ENCODE peak calls at places on chromosomes 1 and 21, in four cellular contexts. One of them, this sample, is unnamed.

GRCh38 chr1:229354226-229354625 is 11.4 kb upstream of the CCSAP start:
- DNase-seq in K562: no peak
- DNase-seq in GM12878: no peak
- DNase-seq in HepG2: no peak
- DNase-seq in this sample: no peak

GRCh38 chr1:244022301-244022700 is 28.8 kb upstream of the ZBTB18 start:
- DNase-seq in HepG2: no peak
- DNase-seq in K562: no peak
- DNase-seq in GM12878: no peak
- DNase-seq in this sample: no peak

GRCh38 chr1:109814223-109814622 is 50.5 kb upstream of the EPS8L3 start:
- DNase-seq in GM12878: no peak
- DNase-seq in HepG2: no peak
- DNase-seq in K562: no peak
- DNase-seq in this sample: no peak

GRCh38 chr21:45865106-45865835 is 116.3 kb upstream of the COL6A1 start:
- DNase-seq in HepG2: no peak
- DNase-seq in K562: no peak
- DNase-seq in GM12878: no peak
- DNase-seq in this sample: no peak

GRCh38 chr21:36962098-36962780 is 4.2 kb downstream of the HLCS start:
- DNase-seq in GM12878: no peak
- DNase-seq in K562: peak
- DNase-seq in HepG2: no peak
- DNase-seq in this sample: peak

GRCh38 chr21:43854773-43855633 is 10.0 kb upstream of the AGPAT3 start:
- DNase-seq in HepG2: no peak
- DNase-seq in GM12878: peak
- DNase-seq in K562: peak
- DNase-seq in this sample: no peak

GRCh38 chr1:55943721-55944435 is 635.5 kb downstream of the PLPP3 start:
- DNase-seq in GM12878: no peak
- DNase-seq in K562: no peak
- DNase-seq in HepG2: no peak
- DNase-seq in this sample: no peak

GRCh38 chr1:10917513-10918454 is 94.7 kb upstream of the TARDBP start:
- DNase-seq in GM12878: no peak
- DNase-seq in K562: no peak
- DNase-seq in HepG2: no peak
- DNase-seq in this sample: no peak

GRCh38 chr1:210607361-210607760 is 278.7 kb downstream of the HHAT start:
- DNase-seq in HepG2: no peak
- DNase-seq in GM12878: no peak
- DNase-seq in K562: no peak
- DNase-seq in this sample: no peak

GRCh38 chr1:44212355-44213221 is 683 bp upstream of the DMAP1 start:
- DNase-seq in HepG2: no peak
- DNase-seq in GM12878: peak
- DNase-seq in K562: no peak
- DNase-seq in this sample: no peak

GRCh38 chr1:43071241-43071640 is 100.8 kb downstream of the EBNA1BP2 start:
- DNase-seq in GM12878: no peak
- DNase-seq in HepG2: no peak
- DNase-seq in K562: no peak
- DNase-seq in this sample: no peak

GRCh38 chr1:199682081-199682480 is 345.4 kb upstream of the NR5A2 start:
- DNase-seq in K562: no peak
- DNase-seq in HepG2: no peak
- DNase-seq in GM12878: no peak
- DNase-seq in this sample: no peak
- TF ChIP-seq POLR2AphosphoS5 in K562: no peak
- TF ChIP-seq POLR2AphosphoS5 in HepG2: no peak
- TF ChIP-seq POLR2AphosphoS5 in GM12878: no peak
- TF ChIP-seq POLR2AphosphoS5 in this sample: no peak

GRCh38 chr21:33549848-33550771 is 7.3 kb downstream of the SON start:
- DNase-seq in HepG2: no peak
- DNase-seq in K562: no peak
- DNase-seq in GM12878: no peak
- DNase-seq in this sample: no peak
- TF ChIP-seq ZBTB33 in HepG2: no peak
- TF ChIP-seq ZBTB33 in K562: no peak
- TF ChIP-seq ZBTB33 in GM12878: no peak
- TF ChIP-seq ZBTB33 in this sample: no peak

GRCh38 chr1:32138965-32139364 is 31.1 kb downstream of the KPNA6 start:
- DNase-seq in GM12878: no peak
- DNase-seq in K562: no peak
- DNase-seq in HepG2: peak
- DNase-seq in this sample: no peak
- TF ChIP-seq MXI1 in GM12878: no peak
- TF ChIP-seq MXI1 in K562: no peak
- TF ChIP-seq MXI1 in HepG2: no peak
- TF ChIP-seq MXI1 in this sample: no peak

GRCh38 chr1:226640288-226640687 is 91.7 kb downstream of the STUM start:
- DNase-seq in HepG2: no peak
- DNase-seq in K562: no peak
- DNase-seq in GM12878: no peak
- DNase-seq in this sample: no peak
- TF ChIP-seq POLR2AphosphoS5 in HepG2: no peak
- TF ChIP-seq POLR2AphosphoS5 in K562: no peak
- TF ChIP-seq POLR2AphosphoS5 in GM12878: no peak
- TF ChIP-seq POLR2AphosphoS5 in this sample: no peak

DNA sequence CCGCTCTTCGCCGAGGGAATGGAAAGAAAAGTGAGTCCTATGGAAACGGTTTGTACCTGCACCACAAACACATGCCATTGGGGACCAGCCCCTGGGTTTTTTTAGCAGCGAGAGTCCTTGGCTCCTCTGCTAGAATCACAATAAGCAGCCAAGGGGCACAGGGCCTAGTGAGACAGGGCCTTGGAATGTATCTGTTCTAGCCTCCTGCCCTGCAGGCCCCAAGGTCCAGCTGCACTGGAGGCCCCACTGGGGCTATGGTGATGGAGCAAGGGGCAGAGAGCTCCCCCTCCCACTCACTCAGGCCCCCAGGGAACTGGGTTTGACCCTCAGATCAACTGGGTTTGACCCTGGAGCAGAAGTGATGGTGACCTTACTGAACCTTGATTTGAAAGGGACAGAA is 14.4 kb downstream of the SHISA4 start:
- DNase-seq in HepG2: no peak
- DNase-seq in GM12878: no peak
- DNase-seq in K562: no peak
- DNase-seq in this sample: no peak
- TF ChIP-seq ZBTB33 in HepG2: no peak
- TF ChIP-seq ZBTB33 in GM12878: no peak
- TF ChIP-seq ZBTB33 in K562: no peak
- TF ChIP-seq ZBTB33 in this sample: no peak

DNA sequence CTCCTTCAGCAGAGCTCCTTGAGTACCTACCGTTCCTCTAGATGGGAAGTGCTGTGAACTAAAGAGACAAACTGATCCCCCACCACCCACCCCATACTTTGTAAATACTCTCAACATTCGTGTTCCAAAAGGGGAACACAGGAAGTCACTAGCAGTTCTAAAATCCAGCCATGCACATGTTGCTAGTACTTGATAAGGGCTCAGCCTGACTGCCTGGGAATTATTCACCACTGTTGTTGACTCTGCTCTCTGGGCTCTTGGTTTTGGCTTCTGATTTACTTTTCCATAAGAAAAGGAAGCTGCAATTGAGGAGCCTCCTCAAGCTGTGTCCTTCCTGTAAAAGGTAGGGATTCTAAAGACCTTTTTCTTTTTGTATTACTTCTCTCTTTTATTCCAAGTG is 67.5 kb downstream of the IVNS1ABP start:
- DNase-seq in K562: peak
- DNase-seq in GM12878: no peak
- DNase-seq in HepG2: no peak
- DNase-seq in this sample: no peak
- TF ChIP-seq MXI1 in K562: no peak
- TF ChIP-seq MXI1 in GM12878: no peak
- TF ChIP-seq MXI1 in HepG2: no peak
- TF ChIP-seq MXI1 in this sample: no peak

This sample was measured in SK-N-SH.